ENCODE peak calls at places on chromosome 3, in nine cellular contexts. P is uterus, S is psoas muscle, D is Panc1, K is suprapubic skin, H is heart left ventricle, G is transverse colon, U is right lobe of liver, J is HepG2. L is an unnamed sample.

GRCh38 chr3:11910971-11911531 is 64.4 kb upstream of the TAMM41 start:
- DNase-seq in D (no peak), J (no peak), S (no peak), H (no peak), K (no peak), U (no peak), G (no peak), P (no peak), L (no peak)

GRCh38 chr3:156404217-156404616 is 150.7 kb downstream of the SSR3 start:
- DNase-seq in P (no peak), U (no peak), K (no peak), D (no peak), H (no peak), J (no peak), S (no peak), G (no peak), L (no peak)

GRCh38 chr3:147298511-147298982 is 107.8 kb downstream of the ZIC4 start:
- DNase-seq in P (no peak), G (no peak), U (no peak), D (no peak), H (no peak), S (no peak), K (no peak), J (peak; percentile 3), L (no peak)

GRCh38 chr3:80649170-80649569 is 881.4 kb upstream of the ROBO1 start:
- DNase-seq in D (no peak), S (no peak), U (no peak), H (no peak), P (no peak), G (no peak), J (no peak), K (no peak), L (no peak)

GRCh38 chr3:2024037-2024436 is 74.6 kb upstream of the CNTN4 start:
- DNase-seq in K (no peak), D (no peak), J (no peak), G (no peak), U (no peak), P (no peak), S (no peak), H (no peak), L (no peak)

GRCh38 chr3:194255252-194256039 is 95.7 kb downstream of the CPN2 start:
- DNase-seq in H (peak; percentile 88), U (peak; percentile 67), P (no peak), J (peak; percentile 71), S (peak; percentile 82), G (peak; percentile 39), K (peak; percentile 88), D (no peak), L (peak; percentile 83)

GRCh38 chr3:46946416-46946815 is 30.1 kb downstream of the CCDC12 start:
- DNase-seq in K (no peak), H (no peak), G (no peak), P (no peak), U (no peak), S (no peak), D (no peak), J (no peak), L (no peak)

GRCh38 chr3:193822492-193823220 is 229.6 kb downstream of the OPA1 start:
- DNase-seq in U (no peak), S (no peak), G (no peak), J (no peak), D (no peak), K (no peak), P (no peak), H (no peak), L (no peak)

DNA sequence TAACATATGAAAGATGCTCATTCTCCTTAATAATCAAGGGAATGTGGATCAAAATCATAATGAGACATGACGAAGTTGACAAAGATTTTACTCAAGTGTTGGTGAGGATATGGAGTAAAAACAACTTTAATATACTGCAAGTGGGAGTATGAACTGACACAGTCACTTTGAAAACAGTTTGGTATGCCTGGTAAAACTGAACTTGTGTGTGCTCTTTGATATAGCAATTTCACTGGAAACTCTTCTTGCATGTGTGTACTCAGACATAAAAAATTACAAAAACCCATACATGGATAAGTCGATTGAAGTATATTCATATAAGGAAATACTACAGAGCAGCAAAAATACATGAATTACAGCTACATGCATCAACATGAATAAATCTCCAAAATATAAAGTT is 182.5 kb downstream of the NFKBIZ start:
- DNase-seq in S (no peak), G (no peak), P (no peak), U (no peak), D (no peak), J (no peak), K (no peak), H (no peak), L (no peak)
- H3K4me3 ChIP-seq in S (no peak overlapping the region), G (no peak overlapping the region), P (no peak overlapping the region), U (no peak overlapping the region), D (no peak overlapping the region), J (no peak overlapping the region), K (no peak overlapping the region), H (no peak overlapping the region), L (no peak overlapping the region)

GRCh38 chr3:113643583-113643982 is 52.9 kb downstream of the USF3 start:
- DNase-seq in P (no peak), K (no peak), H (no peak), S (no peak), J (no peak), U (no peak), D (no peak), G (no peak), L (no peak)
- TF ChIP-seq CTCF in P (no peak), K (no peak), H (no peak), S (no peak), J (no peak), U (no peak), D (no peak), G (no peak), L (no peak)

GRCh38 chr3:152461460-152461859 is 192.7 kb downstream of the MBNL1 start:
- DNase-seq in U (no peak), D (no peak), P (no peak), G (no peak), K (no peak), J (no peak), H (no peak), S (no peak), L (no peak)
- H3K36me3 ChIP-seq in U (peaks cover 2% of the 10 kb centered on the region), D (peaks cover 28% of the 10 kb centered on the region), P (no peaks in the 10 kb centered on the region), G (peaks cover 21% of the 10 kb centered on the region), K (peaks cover 51% of the 10 kb centered on the region), J (no peaks in the 10 kb centered on the region), H (peaks cover 30% of the 10 kb centered on the region), S (peaks cover 2% of the 10 kb centered on the region), L (peaks cover 90% of the 10 kb centered on the region)

GRCh38 chr3:114451051-114451451 is 157.2 kb downstream of the TIGIT start:
- DNase-seq in J (no peak), D (no peak), K (no peak), G (no peak), H (no peak), S (no peak), U (no peak), P (no peak), L (no peak)
- H3K4me3 ChIP-seq in J (no peak overlapping the region), D (no peak overlapping the region), K (peak overlapping the region; percentile 25), G (no peak overlapping the region), H (peak overlapping the region; percentile 41), S (peak overlapping the region; percentile 48), U (no peak overlapping the region), P (peak overlapping the region; percentile 12), L (peak overlapping the region; percentile 12)

DNA sequence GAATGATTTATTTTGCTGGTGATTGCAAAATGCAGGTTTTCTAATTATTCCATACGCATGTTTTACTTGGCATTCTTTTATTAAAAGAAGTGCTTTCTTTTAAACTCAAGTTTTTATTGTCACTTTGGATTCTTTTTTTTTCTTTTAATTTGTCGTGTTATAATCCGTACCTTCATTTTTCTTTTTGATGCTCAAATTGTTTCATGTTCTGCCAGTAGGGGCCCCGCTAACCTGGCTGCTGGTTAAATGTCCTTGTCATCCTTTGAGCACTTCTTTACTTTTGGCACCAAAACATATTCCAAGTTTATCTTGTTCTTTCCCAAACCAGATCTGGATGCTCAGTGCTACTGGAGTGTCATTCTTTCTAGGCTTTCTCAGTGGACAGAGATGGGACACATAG is 31.6 kb downstream of the MED12L start:
- DNase-seq in S (no peak), D (no peak), G (no peak), U (no peak), K (no peak), J (no peak), H (no peak), P (no peak), L (no peak)
- TF ChIP-seq CTCF in S (no peak), D (peak; percentile 34), G (no peak), U (no peak), K (no peak), J (no peak), H (no peak), P (no peak), L (no peak)

GRCh38 chr3:111578867-111579266 is 16.3 kb downstream of the ZBED2 start:
- DNase-seq in H (no peak), J (no peak), U (no peak), G (no peak), P (no peak), D (no peak), S (no peak), K (no peak), L (no peak)

GRCh38 chr3:111577798-111578685 is 17.1 kb downstream of the ZBED2 start:
- DNase-seq in G (no peak), S (no peak), K (no peak), J (peak; percentile 16), D (no peak), P (no peak), U (no peak), H (no peak), L (no peak)

GRCh38 chr3:111577113-111577512 is 18.0 kb downstream of the ZBED2 start:
- DNase-seq in G (no peak), U (no peak), P (no peak), K (no peak), H (no peak), D (no peak), J (no peak), S (no peak), L (no peak)

GRCh38 chr3:111581403-111582113 is 13.6 kb downstream of the ZBED2 start:
- DNase-seq in H (no peak), P (no peak), D (no peak), G (no peak), U (no peak), K (no peak), J (no peak), S (no peak), L (no peak)

DNA sequence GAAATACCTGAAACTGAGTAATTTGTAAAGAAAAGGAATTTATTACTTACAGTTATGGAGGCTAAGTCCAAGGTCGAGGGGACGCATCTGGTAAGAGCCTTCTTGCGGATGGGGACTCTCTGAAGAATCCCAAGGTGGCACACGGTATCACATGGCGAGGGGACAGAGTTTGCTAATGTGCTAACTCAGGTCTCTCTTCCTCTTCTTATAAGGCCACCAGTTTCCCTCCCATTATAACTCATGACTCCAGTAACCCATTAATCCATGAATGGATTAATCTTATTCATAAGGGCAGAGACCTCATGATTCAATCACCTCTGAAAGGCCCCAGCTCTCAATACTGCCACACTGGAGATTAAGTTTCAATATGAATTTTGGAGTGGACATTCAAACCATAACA is 15.7 kb downstream of the ZBED2 start:
- DNase-seq in J (no peak), G (no peak), U (no peak), H (no peak), D (no peak), S (no peak), K (no peak), P (no peak), L (no peak)
- H3K36me3 ChIP-seq in J (no peaks in the 10 kb centered on the region), G (no peaks in the 10 kb centered on the region), U (no peaks in the 10 kb centered on the region), H (no peaks in the 10 kb centered on the region), D (no peaks in the 10 kb centered on the region), S (no peaks in the 10 kb centered on the region), K (no peaks in the 10 kb centered on the region), P (no peaks in the 10 kb centered on the region), L (no peaks in the 10 kb centered on the region)